ENCODE peak calls at places on chromosomes 11 and 22, in ten cellular contexts. D is activated CD4-positive, alpha-beta memory T cell treated with anti-CD3 and anti-CD28 coated beads, Interleukin-2, amount 10 ng/mL, durations not matched to agents 7 days and 5 days; N is PC-3; Y is nucleus accumbens; P is activated CD4-positive, alpha-beta T cell treated with anti-CD3 and anti-CD28 coated beads for 4 hours; T is HT1080; K is smooth muscle cell of the brain vasculature; Q is left ventricle myocardium inferior; I is HEK293T; L is chondrocyte. H is an unnamed sample.

GRCh38 chr11:105968021-105968697 is 53.9 kb downstream of the MSANTD4 start:
- DNase-seq in D (no peak), N (peak), Y (no peak), P (no peak), T (peak), K (no peak), Q (no peak), I (no peak), L (no peak), H (no peak)

GRCh38 chr22:25054943-25055511 is 102.5 kb downstream of the KIAA1671 start:
- DNase-seq in D (peak), N (no peak), Y (peak), P (no peak), T (no peak), K (no peak), Q (no peak), I (no peak), L (no peak), H (peak)

GRCh38 chr11:84993386-84993785 is 633.8 kb downstream of the DLG2 start:
- DNase-seq in D (no peak), N (peak), Y (no peak), P (no peak), T (no peak), K (no peak), Q (no peak), I (no peak), L (no peak), H (no peak)

GRCh38 chr22:41437198-41437597 is 9.4 kb downstream of the TOB2 start:
- DNase-seq in D (no peak), N (no peak), Y (no peak), P (no peak), T (no peak), K (no peak), Q (no peak), I (no peak), L (no peak), H (no peak)

GRCh38 chr11:44658451-44658850 is 68.3 kb upstream of the TSPAN18 start:
- DNase-seq in D (peak), N (peak), Y (no peak), P (no peak), T (no peak), K (no peak), Q (no peak), I (peak), L (no peak), H (peak)

GRCh38 chr11:19820100-19820499 is 107.5 kb downstream of the NAV2 start:
- DNase-seq in D (no peak), N (no peak), Y (no peak), P (no peak), T (peak), K (no peak), Q (no peak), I (no peak), L (no peak), H (no peak)

GRCh38 chr11:85783758-85784157 is 27.2 kb downstream of the SYTL2 start:
- DNase-seq in D (no peak), N (no peak), Y (no peak), P (no peak), T (no peak), K (no peak), Q (no peak), I (no peak), L (no peak), H (no peak)

GRCh38 chr11:90332415-90332814 is 109.6 kb upstream of the CHORDC1 start:
- DNase-seq in D (no peak), N (peak), Y (no peak), P (no peak), T (peak), K (no peak), Q (no peak), I (no peak), L (no peak), H (no peak)

GRCh38 chr11:65274734-65275682 is 13.2 kb downstream of the POLA2 start:
- DNase-seq in D (peak), N (peak), Y (peak), P (peak), T (peak), K (peak), Q (peak), I (peak), L (no peak), H (peak)

GRCh38 chr11:443542-444199 is 1.9 kb upstream of the ANO9 start:
- DNase-seq in D (no peak), N (peak), Y (no peak), P (no peak), T (peak), K (peak), Q (no peak), I (no peak), L (peak), H (no peak)

GRCh38 chr22:24482586-24482985 is 12.5 kb upstream of the UPB1 start:
- DNase-seq in D (no peak), N (peak), Y (no peak), P (no peak), T (peak), K (no peak), Q (no peak), I (no peak), L (no peak), H (no peak)

GRCh38 chr22:31583861-31584485 is 78.0 kb downstream of the PISD start:
- DNase-seq in D (no peak), N (peak), Y (no peak), P (no peak), T (peak), K (no peak), Q (no peak), I (no peak), L (no peak), H (no peak)

GRCh38 chr11:78171951-78172350 is 16.5 kb downstream of the KCTD21 start:
- DNase-seq in D (no peak), N (no peak), Y (no peak), P (no peak), T (no peak), K (no peak), Q (no peak), I (no peak), L (no peak), H (no peak)

GRCh38 chr11:10680956-10681487 is 12.5 kb downstream of the IRAG1 start:
- DNase-seq in D (no peak), N (no peak), Y (no peak), P (no peak), T (no peak), K (no peak), Q (no peak), I (no peak), L (no peak), H (no peak)

GRCh38 chr22:39462443-39463147 is 5.8 kb downstream of the MGAT3 start:
- DNase-seq in D (no peak), N (no peak), Y (no peak), P (no peak), T (no peak), K (no peak), Q (peak), I (no peak), L (no peak), H (no peak)

GRCh38 chr11:133810766-133811165 is 34.5 kb downstream of the SPATA19 start:
- DNase-seq in D (no peak), N (no peak), Y (no peak), P (no peak), T (no peak), K (no peak), Q (no peak), I (no peak), L (no peak), H (no peak)

GRCh38 chr22:46576556-46577351 is 39.3 kb upstream of the CELSR1 start:
- DNase-seq in D (peak), N (peak), Y (no peak), P (peak), T (no peak), K (no peak), Q (peak), I (peak), L (peak), H (peak)

GRCh38 chr11:8018742-8019631 is 31.9 kb downstream of the EIF3F start:
- DNase-seq in D (peak), N (peak), Y (peak), P (peak), T (peak), K (no peak), Q (peak), I (peak), L (no peak), H (peak)

GRCh38 chr11:12871788-12872321 is 137.3 kb upstream of the RASSF10 start:
- DNase-seq in D (no peak), N (peak), Y (no peak), P (no peak), T (no peak), K (no peak), Q (no peak), I (no peak), L (no peak), H (no peak)

GRCh38 chr11:65417702-65418430 is 4.7 kb upstream of the NEAT1 start:
- DNase-seq in D (peak), N (peak), Y (no peak), P (no peak), T (no peak), K (no peak), Q (peak), I (no peak), L (no peak), H (no peak)

GRCh38 chr22:45344339-45344738 is 34.6 kb downstream of the FAM118A start:
- DNase-seq in D (no peak), N (no peak), Y (no peak), P (no peak), T (peak), K (peak), Q (no peak), I (peak), L (no peak), H (no peak)

GRCh38 chr11:8317164-8317563 is 53.5 kb upstream of the LMO1 start:
- DNase-seq in D (no peak), N (no peak), Y (no peak), P (no peak), T (peak), K (no peak), Q (no peak), I (no peak), L (no peak), H (no peak)

GRCh38 chr11:13090228-13090708 is 81.2 kb downstream of the RASSF10 start:
- DNase-seq in D (no peak), N (no peak), Y (no peak), P (no peak), T (no peak), K (no peak), Q (no peak), I (no peak), L (no peak), H (no peak)

GRCh38 chr22:44147036-44147645 is 33.6 kb upstream of the PARVG start:
- DNase-seq in D (no peak), N (no peak), Y (no peak), P (no peak), T (no peak), K (no peak), Q (no peak), I (no peak), L (no peak), H (no peak)

GRCh38 chr11:111845256-111846028 is 25.9 kb downstream of the ALG9 start:
- DNase-seq in D (no peak), N (peak), Y (peak), P (no peak), T (peak), K (no peak), Q (no peak), I (no peak), L (no peak), H (no peak)

GRCh38 chr11:83008581-83008923 is 63.1 kb downstream of the RAB30 start:
- DNase-seq in D (no peak), N (no peak), Y (no peak), P (no peak), T (no peak), K (no peak), Q (no peak), I (no peak), L (no peak), H (no peak)

GRCh38 chr11:69443138-69443967 is 38.1 kb upstream of the LINC01488 start:
- DNase-seq in D (peak), N (peak), Y (peak), P (peak), T (no peak), K (peak), Q (peak), I (peak), L (peak), H (peak)

H was measured in T-helper 2 cell.